ENCODE peak calls at places on chromosome 13, in nine cellular contexts. D is CD8-positive, alpha-beta memory T cell; F is cardiac muscle cell; U is aorta; V is AG04449; N is MM.1S; J is heart right ventricle; K is Jurkat, Clone E6-1; E is choroid plexus epithelial cell. P is an unnamed sample.

GRCh38 chr13:59488436-59488835 is 675.3 kb downstream of the DIAPH3 start:
- DNase-seq in F (no peak), D (no peak), V (no peak), E (peak), N (no peak), U (no peak), K (no peak), J (no peak), P (peak)

GRCh38 chr13:75217949-75218348 is 264.0 kb downstream of the TBC1D4 start:
- DNase-seq in J (no peak), U (no peak), E (peak), K (no peak), N (peak), F (peak), V (peak), D (no peak), P (peak)

GRCh38 chr13:100301418-100301817 is 212.5 kb downstream of the PCCA start:
- DNase-seq in U (no peak), D (no peak), K (no peak), J (no peak), E (no peak), N (no peak), F (no peak), V (no peak), P (no peak)

GRCh38 chr13:36839981-36840380 is 21.0 kb downstream of the RFXAP start:
- DNase-seq in N (no peak), U (no peak), V (no peak), F (no peak), J (no peak), E (no peak), K (no peak), D (no peak), P (no peak)

GRCh38 chr13:106372199-106373160 is 163.0 kb downstream of the EFNB2 start:
- DNase-seq in V (peak), K (no peak), D (no peak), N (no peak), E (peak), J (no peak), F (peak), U (no peak), P (no peak)

GRCh38 chr13:45584816-45585215 is 30.7 kb downstream of the ERICH6B start:
- DNase-seq in J (no peak), F (no peak), D (no peak), K (no peak), N (no peak), E (peak), U (no peak), V (no peak), P (peak)

GRCh38 chr13:98710521-98710920 is 42.0 kb downstream of the SLC15A1 start:
- DNase-seq in N (no peak), K (no peak), U (no peak), E (no peak), V (no peak), D (no peak), F (no peak), J (no peak), P (no peak)

GRCh38 chr13:30375436-30375835 is 46.9 kb upstream of the UBE2L5 start:
- DNase-seq in D (no peak), E (no peak), V (no peak), N (peak), F (no peak), J (no peak), U (no peak), K (no peak), P (no peak)

GRCh38 chr13:50672025-50672424 is 171.5 kb downstream of the DLEU7 start:
- DNase-seq in E (no peak), K (no peak), U (no peak), J (no peak), V (no peak), N (no peak), D (no peak), F (no peak), P (peak)

GRCh38 chr13:46126552-46127171 is 21.8 kb upstream of the CPB2 start:
- DNase-seq in U (peak), N (peak), D (peak), F (peak), V (peak), E (peak), K (peak), J (peak), P (peak)

GRCh38 chr13:83414393-83414792 is 467.9 kb downstream of the SLITRK1 start:
- DNase-seq in N (no peak), U (no peak), D (no peak), F (no peak), J (no peak), E (no peak), K (no peak), V (no peak), P (no peak)

GRCh38 chr13:37118002-37118401 is 12.5 kb upstream of the CSNK1A1L start:
- DNase-seq in U (no peak), V (no peak), D (no peak), N (no peak), E (no peak), J (peak), F (no peak), K (no peak), P (no peak)

GRCh38 chr13:39509616-39510015 is 93.4 kb downstream of the LHFPL6 start:
- DNase-seq in U (no peak), J (no peak), E (no peak), V (no peak), D (no peak), F (no peak), K (no peak), N (no peak), P (no peak)

GRCh38 chr13:84192125-84192524 is 309.9 kb upstream of the SLITRK1 start:
- DNase-seq in K (no peak), U (no peak), V (peak), N (no peak), F (peak), D (no peak), E (peak), J (no peak), P (peak)

GRCh38 chr13:60009300-60010248 is 154.2 kb downstream of the DIAPH3 start:
- DNase-seq in U (no peak), K (no peak), N (no peak), V (no peak), J (peak), F (no peak), D (no peak), E (no peak), P (no peak)

GRCh38 chr13:97219226-97219625 is 2.9 kb upstream of the MBNL2 start:
- DNase-seq in F (no peak), E (no peak), K (no peak), D (no peak), J (no peak), N (no peak), V (no peak), U (no peak), P (no peak)

GRCh38 chr13:20397896-20398295 is 127.8 kb downstream of the CRYL1 start:
- DNase-seq in F (no peak), N (no peak), E (no peak), U (no peak), D (no peak), V (no peak), J (no peak), K (no peak), P (no peak)

GRCh38 chr13:112152846-112153245 is 85.9 kb downstream of the SOX1 start:
- DNase-seq in K (no peak), J (no peak), U (no peak), F (no peak), N (no peak), E (no peak), V (no peak), D (no peak), P (no peak)

GRCh38 chr13:99442273-99442895 is 58.9 kb upstream of the TM9SF2 start:
- DNase-seq in F (peak), V (no peak), N (peak), U (no peak), K (peak), J (no peak), D (peak), E (peak), P (peak)

GRCh38 chr13:50365300-50365682 is 350.0 kb downstream of the KCNRG start:
- DNase-seq in J (no peak), D (peak), U (no peak), V (no peak), F (peak), K (no peak), N (no peak), E (no peak), P (no peak)

GRCh38 chr13:52838433-52839107 is 9.9 kb downstream of the PCDH8 start:
- DNase-seq in F (no peak), D (no peak), J (no peak), N (no peak), V (no peak), U (no peak), E (no peak), K (no peak), P (no peak)

GRCh38 chr13:50919291-50919690 is 9.7 kb downstream of the RNASEH2B start:
- DNase-seq in J (no peak), D (no peak), V (no peak), N (no peak), F (no peak), U (no peak), K (no peak), E (no peak), P (no peak)

GRCh38 chr13:50080158-50080855 is 65.1 kb downstream of the KCNRG start:
- DNase-seq in D (peak), U (peak), J (no peak), E (peak), N (peak), K (peak), V (no peak), F (peak), P (no peak)

GRCh38 chr13:78806457-78806856 is 147.5 kb upstream of the OBI1 start:
- DNase-seq in N (no peak), D (no peak), K (peak), E (no peak), U (no peak), F (peak), V (no peak), J (no peak), P (peak)

GRCh38 chr13:21208755-21209154 is 32.3 kb downstream of the MRPL57 start:
- DNase-seq in K (no peak), V (no peak), E (peak), N (no peak), U (no peak), F (peak), J (no peak), D (no peak), P (no peak)

GRCh38 chr13:102040812-102041211 is 361.0 kb downstream of the FGF14 start:
- DNase-seq in N (no peak), D (no peak), E (no peak), K (no peak), J (no peak), U (no peak), F (no peak), V (no peak), P (no peak)

GRCh38 chr13:33279414-33279813 is 6.1 kb downstream of the STARD13 start:
- DNase-seq in K (no peak), N (no peak), U (no peak), D (no peak), E (no peak), J (no peak), F (no peak), V (no peak), P (peak)
- H3K4me3 ChIP-seq in K (no peak), N (no peak), U (no peak), D (no peak), E (no peak), J (no peak), F (no peak), V (no peak), P (peak)

GRCh38 chr13:24267283-24267682 is 42.1 kb upstream of the C1QTNF9 start:
- DNase-seq in N (no peak), E (peak), K (peak), D (peak), U (no peak), V (no peak), F (peak), J (no peak), P (no peak)
- H3K4me3 ChIP-seq in N (no peak), E (no peak), K (peak), D (peak), U (no peak), V (no peak), F (no peak), J (peak), P (no peak)

DNA sequence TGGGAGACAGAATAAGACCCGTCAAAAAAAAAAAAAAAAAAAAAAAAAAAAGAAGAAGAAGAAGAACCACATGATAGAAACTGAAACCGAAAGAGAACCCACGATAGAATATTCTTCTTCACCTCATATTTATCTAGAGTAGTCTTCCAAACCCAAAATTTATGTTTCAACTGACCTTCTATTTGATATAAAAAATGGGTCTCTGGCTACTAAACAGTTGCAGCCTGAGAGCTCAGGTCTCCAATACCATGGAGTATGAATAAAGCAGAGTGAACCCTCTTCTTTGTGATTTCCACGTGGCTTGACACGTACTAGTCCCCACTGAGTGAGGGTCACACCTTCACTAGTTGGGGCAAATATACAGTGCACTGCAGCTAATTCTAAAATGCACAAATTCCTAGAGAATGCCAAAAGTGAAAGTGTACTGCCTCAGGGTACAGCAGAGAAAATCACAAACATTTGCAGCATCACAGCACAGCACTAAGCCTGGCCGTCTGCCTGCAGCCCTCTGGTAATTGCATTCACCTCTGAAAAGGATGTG is 30.8 kb upstream of the RFC3 start:
- DNase-seq in F (no peak), J (no peak), D (peak), V (no peak), E (peak), N (peak), K (peak), U (no peak), P (no peak)
- H3K4me3 ChIP-seq in F (no peak), J (peak), D (peak), V (no peak), E (peak), N (no peak), K (peak), U (no peak), P (peak)

GRCh38 chr13:47903836-47904235 is 97.2 kb downstream of the SUCLA2 start:
- DNase-seq in N (no peak), K (no peak), D (no peak), V (peak), U (no peak), F (peak), E (peak), J (no peak), P (peak)
- H3K4me3 ChIP-seq in N (no peak), K (no peak), D (no peak), V (no peak), U (no peak), F (no peak), E (peak), J (peak), P (peak)

GRCh38 chr13:27034678-27035111 is 136.9 kb downstream of the USP12 start:
- DNase-seq in K (no peak), D (no peak), N (no peak), E (no peak), J (no peak), U (no peak), V (no peak), F (peak), P (no peak)
- H3K4me3 ChIP-seq in K (no peak), D (no peak), N (no peak), E (no peak), J (peak), U (no peak), V (peak), F (peak), P (no peak)

GRCh38 chr13:95258098-95258497 is 43.2 kb downstream of the ABCC4 start:
- DNase-seq in N (no peak), F (no peak), E (no peak), V (no peak), D (no peak), U (no peak), K (no peak), J (no peak), P (no peak)
- H3K4me3 ChIP-seq in N (no peak), F (no peak), E (no peak), V (no peak), D (no peak), U (no peak), K (no peak), J (no peak), P (no peak)

DNA sequence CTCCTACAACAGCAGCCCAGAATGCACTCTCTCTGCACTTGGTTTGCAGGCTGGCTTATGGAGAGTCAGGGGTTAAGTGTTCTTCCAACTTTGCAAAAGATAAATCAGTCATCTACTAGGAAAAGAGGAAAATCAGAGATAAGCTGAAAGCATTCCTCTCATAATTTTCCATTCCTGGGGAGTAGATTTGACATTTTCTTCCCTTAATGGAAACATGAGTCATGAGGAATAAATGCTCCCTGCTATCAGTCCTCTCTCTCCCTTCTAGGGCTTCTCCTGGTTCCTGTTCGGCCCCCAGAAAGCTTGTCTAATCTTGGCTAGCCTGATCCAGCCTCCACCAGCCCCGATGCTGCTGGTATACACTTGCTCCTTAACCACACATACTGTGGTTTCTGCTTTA is 28.4 kb upstream of the ENOX1 start:
- DNase-seq in U (no peak), N (no peak), F (peak), J (no peak), K (no peak), V (no peak), D (no peak), E (peak), P (no peak)
- H3K4me3 ChIP-seq in U (no peak), N (no peak), F (no peak), J (no peak), K (no peak), V (no peak), D (no peak), E (no peak), P (no peak)

DNA sequence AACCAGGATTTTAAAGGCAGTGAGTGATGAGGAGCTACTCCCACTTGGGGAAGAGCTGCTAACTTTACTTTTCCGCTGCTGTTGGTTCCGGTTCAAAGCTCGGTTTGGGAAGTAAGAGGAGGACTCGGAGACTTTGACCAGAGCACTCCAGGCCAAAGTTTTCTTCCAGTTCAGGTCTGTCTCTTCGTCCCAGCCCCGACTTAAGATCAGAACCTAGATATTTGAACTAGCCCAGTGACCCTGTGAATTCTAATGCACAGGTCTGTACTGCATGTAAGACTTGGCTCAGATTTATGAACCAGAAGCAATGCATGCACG is 2.0 kb downstream of the COL4A2 start:
- DNase-seq in N (no peak), D (no peak), V (no peak), F (no peak), U (no peak), E (no peak), K (no peak), J (no peak), P (no peak)
- H3K4me3 ChIP-seq in N (no peak), D (no peak), V (peak), F (peak), U (peak), E (peak), K (no peak), J (peak), P (peak)

DNA sequence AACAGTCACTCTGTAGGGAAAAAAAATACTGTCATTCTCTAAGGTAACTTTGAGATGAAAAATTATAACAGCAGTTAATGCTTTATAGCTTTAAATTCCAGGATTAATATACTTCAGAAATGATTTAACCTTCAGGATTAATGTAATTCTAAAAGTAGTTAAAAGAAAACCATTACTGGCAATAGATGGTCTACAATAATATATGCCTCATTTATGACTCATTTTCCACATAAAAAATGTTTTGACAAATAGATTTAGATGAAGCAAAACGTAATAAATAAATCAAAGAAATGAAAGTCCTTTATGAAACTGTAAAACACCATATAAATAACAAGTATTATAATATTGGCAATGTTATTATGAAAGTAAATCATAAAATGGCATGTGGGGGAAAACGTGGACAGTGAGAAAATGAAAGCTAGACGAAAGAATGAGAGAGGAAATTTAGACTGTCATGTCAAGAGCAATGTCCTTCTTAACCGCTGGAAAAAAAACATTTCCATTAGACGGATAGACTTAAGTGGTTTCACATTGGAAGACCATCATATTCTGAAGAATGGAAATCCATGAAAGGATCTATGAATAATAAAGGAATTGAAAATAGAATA is 90.9 kb downstream of the SPRY2 start:
- DNase-seq in U (no peak), F (no peak), D (no peak), K (no peak), J (no peak), V (no peak), N (no peak), E (no peak), P (peak)
- H3K4me3 ChIP-seq in U (no peak), F (no peak), D (no peak), K (no peak), J (peak), V (peak), N (no peak), E (no peak), P (no peak)